ENCODE peak calls at places on chromosomes 16 and 17, in four cellular contexts. N, B, R and J are unnamed samples. For H3K9me2, the result is how much of the 10 kb centered on the place peaks cover.

GRCh38 chr16:391885-392335 is 5.1 kb upstream of the NME4 start:
- DNase-seq in N (peak), B (peak), R (peak), J (peak)

GRCh38 chr16:73813523-73813922 is 483.1 kb upstream of the PSMD7 start:
- DNase-seq in R (no peak), N (no peak), B (peak), J (no peak)

GRCh38 chr17:8020776-8021564 is 17.9 kb upstream of the ALOX15B start:
- DNase-seq in B (no peak), R (no peak), N (no peak), J (no peak)

GRCh38 chr16:11956558-11956957 is 8.5 kb upstream of the TNFRSF17 start:
- DNase-seq in B (no peak), R (peak), N (no peak), J (no peak)

GRCh38 chr17:31564883-31565297 is 173.4 kb downstream of the RAB11FIP4 start:
- DNase-seq in N (no peak), B (peak), R (peak), J (no peak)

GRCh38 chr17:50638851-50639767 is 4.4 kb downstream of the ABCC3 start:
- DNase-seq in R (peak), N (peak), B (peak), J (no peak)

GRCh38 chr16:84421938-84422220 is 53.5 kb downstream of the ATP2C2 start:
- DNase-seq in R (no peak), B (no peak), N (no peak), J (no peak)

GRCh38 chr17:1203111-1203966 is 23.6 kb upstream of the ABR start:
- DNase-seq in N (peak), R (peak), B (peak), J (no peak)

GRCh38 chr17:39164675-39165143 is 1.3 kb downstream of the ARL5C start:
- DNase-seq in N (peak), B (peak), R (peak), J (peak)

GRCh38 chr16:57194512-57194911 is 8.4 kb downstream of the RSPRY1 start:
- DNase-seq in N (peak), B (peak), R (peak), J (no peak)

GRCh38 chr16:10616744-10617640 is 36.6 kb upstream of the EMP2 start:
- DNase-seq in B (peak), R (peak), N (peak), J (no peak)
- H3K9ac ChIP-seq in B (no peak), R (no peak), N (no peak), J (no peak)

DNA sequence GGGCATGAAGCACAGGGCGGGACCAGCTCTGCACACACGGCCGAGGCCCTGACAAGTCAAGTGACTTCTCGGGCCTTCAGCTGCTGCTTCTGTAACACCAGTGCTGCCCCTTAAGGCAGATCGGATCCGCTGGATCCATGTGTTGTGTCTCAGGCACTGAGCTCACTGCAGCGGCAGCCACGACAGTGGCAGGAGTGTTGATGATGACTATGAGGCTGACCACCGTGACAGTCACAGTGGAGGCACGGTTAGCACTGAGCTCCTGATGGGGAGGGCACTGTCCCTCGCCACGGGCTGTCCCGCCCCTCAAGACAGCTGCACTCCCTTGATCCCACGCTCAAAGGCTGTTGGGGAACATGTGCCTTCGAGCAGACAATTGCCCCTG is 29.4 kb downstream of the PEMT start:
- DNase-seq in N (no peak), B (no peak), R (no peak), J (no peak)
- H2AFZ ChIP-seq in N (no peak), B (no peak), R (no peak), J (no peak)

GRCh38 chr17:17886253-17886652 is 49.5 kb upstream of the SREBF1 start:
- DNase-seq in N (no peak), B (no peak), R (no peak), J (no peak)
- H3K9me2 ChIP-seq in N (under half), B (under half), R (under half), J (under half)

GRCh38 chr17:82901356-82901755 is 61.5 kb upstream of the ZNF750 start:
- DNase-seq in N (no peak), R (no peak), B (no peak), J (no peak)
- H3K9ac ChIP-seq in N (no peak), R (no peak), B (no peak), J (no peak)

GRCh38 chr17:43873815-43874214 is 26.8 kb downstream of the CD300LG start:
- DNase-seq in N (no peak), R (no peak), B (no peak), J (no peak)
- H2AFZ ChIP-seq in N (no peak), R (no peak), B (no peak), J (no peak)

DNA sequence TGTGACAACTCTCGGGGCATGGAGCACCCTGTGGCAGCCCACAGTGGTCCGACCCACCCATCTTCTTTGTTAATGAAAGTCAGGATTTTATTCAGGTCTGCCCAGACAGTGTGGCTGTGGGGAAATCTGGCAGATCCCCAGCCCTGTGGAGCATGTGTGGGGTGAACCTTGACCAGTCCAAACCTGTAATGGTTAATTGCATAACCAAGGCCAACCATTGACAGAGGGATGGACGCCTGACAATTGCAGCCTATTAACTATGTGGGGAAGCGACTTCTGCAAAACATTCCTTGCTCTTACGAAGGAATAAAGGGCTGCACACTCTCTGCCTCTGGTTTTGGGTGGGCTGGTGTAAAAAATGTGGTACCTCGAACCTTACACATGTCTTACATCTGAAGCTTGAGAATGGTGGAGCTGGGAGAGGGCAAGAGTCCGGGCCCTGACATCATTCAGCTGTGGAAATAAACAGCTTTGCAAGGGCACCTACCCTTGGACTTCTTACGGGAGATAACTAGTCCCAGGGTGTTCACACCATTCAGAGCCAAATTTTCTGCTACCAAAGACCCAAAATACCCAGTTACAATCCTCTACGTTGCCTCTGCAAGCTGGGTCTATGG is 35.8 kb downstream of the MAF start:
- DNase-seq in R (no peak), N (no peak), B (no peak), J (no peak)
- H3K9me2 ChIP-seq in R (under half), N (under half), B (under half), J (under half)